ENCODE peak calls at places on chromosomes 16 and 17, in five cellular contexts. One of them, this sample, is unnamed.

GRCh38 chr16:52229471-52229870 is 317.5 kb downstream of the TOX3 start:
- DNase-seq in tibial nerve: no peak
- DNase-seq in suprapubic skin: no peak
- DNase-seq in sigmoid colon: no peak
- DNase-seq in transverse colon: no peak
- DNase-seq in this sample: no peak

GRCh38 chr17:77521076-77521475 is 380.3 kb downstream of the SEC14L1 start:
- DNase-seq in tibial nerve: no peak
- DNase-seq in suprapubic skin: no peak
- DNase-seq in sigmoid colon: peak
- DNase-seq in transverse colon: no peak
- DNase-seq in this sample: no peak

GRCh38 chr16:5377280-5377898 is 279.8 kb upstream of the EEF2KMT start:
- DNase-seq in tibial nerve: no peak
- DNase-seq in suprapubic skin: no peak
- DNase-seq in sigmoid colon: no peak
- DNase-seq in transverse colon: no peak
- DNase-seq in this sample: no peak

GRCh38 chr17:77455111-77455877 is 314.5 kb downstream of the SEC14L1 start:
- DNase-seq in tibial nerve: peak
- DNase-seq in suprapubic skin: no peak
- DNase-seq in sigmoid colon: no peak
- DNase-seq in transverse colon: no peak
- DNase-seq in this sample: no peak

GRCh38 chr17:59641799-59642484 is 22.2 kb downstream of the CLTC start:
- DNase-seq in tibial nerve: no peak
- DNase-seq in suprapubic skin: no peak
- DNase-seq in sigmoid colon: no peak
- DNase-seq in transverse colon: no peak
- DNase-seq in this sample: no peak

GRCh38 chr17:77281024-77281903 is 140.5 kb downstream of the SEC14L1 start:
- DNase-seq in tibial nerve: no peak
- DNase-seq in suprapubic skin: no peak
- DNase-seq in sigmoid colon: peak
- DNase-seq in transverse colon: peak
- DNase-seq in this sample: peak

GRCh38 chr16:10077861-10078260 is 104.4 kb downstream of the GRIN2A start:
- DNase-seq in tibial nerve: no peak
- DNase-seq in suprapubic skin: no peak
- DNase-seq in sigmoid colon: no peak
- DNase-seq in transverse colon: no peak
- DNase-seq in this sample: no peak

GRCh38 chr17:2090804-2091534 is 36.1 kb downstream of the HIC1 start:
- DNase-seq in tibial nerve: peak
- DNase-seq in suprapubic skin: no peak
- DNase-seq in sigmoid colon: peak
- DNase-seq in transverse colon: peak
- DNase-seq in this sample: peak

GRCh38 chr16:86251682-86252081 is 258.6 kb upstream of the FOXF1 start:
- DNase-seq in tibial nerve: no peak
- DNase-seq in suprapubic skin: no peak
- DNase-seq in sigmoid colon: no peak
- DNase-seq in transverse colon: no peak
- DNase-seq in this sample: no peak

DNA sequence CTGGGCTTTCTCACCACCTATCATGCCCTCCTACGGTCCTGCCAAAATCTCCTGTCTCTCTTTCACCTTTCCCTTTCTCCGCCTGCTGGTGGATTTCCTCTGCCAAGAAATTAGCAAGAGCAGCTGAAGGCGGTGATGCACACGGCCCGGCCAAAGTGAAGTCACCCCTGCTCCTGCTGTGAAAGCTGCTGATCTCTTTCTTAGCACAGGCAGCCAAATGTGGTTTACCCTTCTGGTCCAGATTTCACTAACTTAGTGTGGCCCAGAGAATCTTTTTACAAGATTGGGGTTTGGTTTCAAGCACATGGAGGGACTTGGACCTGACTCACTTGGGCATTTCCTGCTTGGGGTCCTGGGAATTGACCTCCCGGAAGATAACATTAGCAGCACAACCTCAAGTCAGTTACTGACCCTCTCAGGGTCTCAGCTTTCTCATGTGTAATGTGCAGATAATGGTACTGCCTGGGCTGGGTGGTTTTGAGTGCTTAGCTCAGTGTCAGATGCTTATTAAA is 155.7 kb downstream of the SOCS1 start:
- DNase-seq in tibial nerve: peak
- DNase-seq in suprapubic skin: no peak
- DNase-seq in sigmoid colon: peak
- DNase-seq in transverse colon: peak
- DNase-seq in this sample: peak
- TF ChIP-seq EP300 in tibial nerve: no peak
- TF ChIP-seq EP300 in suprapubic skin: no peak
- TF ChIP-seq EP300 in sigmoid colon: no peak
- TF ChIP-seq EP300 in transverse colon: no peak
- TF ChIP-seq EP300 in this sample: no peak

GRCh38 chr16:78179666-78180065 is 80.2 kb downstream of the WWOX start:
- DNase-seq in tibial nerve: no peak
- DNase-seq in suprapubic skin: no peak
- DNase-seq in sigmoid colon: no peak
- DNase-seq in transverse colon: no peak
- DNase-seq in this sample: no peak
- TF ChIP-seq EP300 in tibial nerve: no peak
- TF ChIP-seq EP300 in suprapubic skin: no peak
- TF ChIP-seq EP300 in sigmoid colon: no peak
- TF ChIP-seq EP300 in transverse colon: no peak
- TF ChIP-seq EP300 in this sample: no peak

DNA sequence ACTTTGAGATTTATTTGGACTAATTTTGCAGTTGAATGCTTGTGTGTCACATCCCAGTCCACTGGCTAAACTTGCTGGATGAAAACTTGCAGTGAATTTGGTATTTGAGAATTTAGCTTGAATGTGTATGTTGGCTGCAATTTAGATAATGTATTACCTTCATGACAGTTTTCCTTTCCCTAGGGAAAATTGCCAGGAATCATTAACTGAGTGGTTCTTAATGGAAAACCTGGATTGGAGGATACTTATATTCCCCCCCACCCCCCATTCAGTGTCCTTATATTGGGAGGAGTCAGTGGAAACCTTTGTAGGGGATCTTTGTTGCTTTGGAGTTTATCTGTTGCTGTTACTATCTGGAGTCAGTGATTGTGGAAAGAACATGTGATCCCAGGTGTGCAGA is 67.6 kb downstream of the KPNA2 start:
- DNase-seq in tibial nerve: no peak
- DNase-seq in suprapubic skin: no peak
- DNase-seq in sigmoid colon: no peak
- DNase-seq in transverse colon: no peak
- DNase-seq in this sample: no peak
- TF ChIP-seq EP300 in tibial nerve: no peak
- TF ChIP-seq EP300 in suprapubic skin: no peak
- TF ChIP-seq EP300 in sigmoid colon: no peak
- TF ChIP-seq EP300 in transverse colon: no peak
- TF ChIP-seq EP300 in this sample: no peak

GRCh38 chr17:8599351-8600011 is 31.0 kb downstream of the MYH10 start:
- DNase-seq in tibial nerve: no peak
- DNase-seq in suprapubic skin: no peak
- DNase-seq in sigmoid colon: no peak
- DNase-seq in transverse colon: no peak
- DNase-seq in this sample: no peak
- TF ChIP-seq EP300 in tibial nerve: no peak
- TF ChIP-seq EP300 in suprapubic skin: no peak
- TF ChIP-seq EP300 in sigmoid colon: no peak
- TF ChIP-seq EP300 in transverse colon: no peak
- TF ChIP-seq EP300 in this sample: no peak

GRCh38 chr16:726188-726437 is 130 bp downstream of the CCDC78 start:
- DNase-seq in tibial nerve: no peak
- DNase-seq in suprapubic skin: no peak
- DNase-seq in sigmoid colon: no peak
- DNase-seq in transverse colon: no peak
- DNase-seq in this sample: no peak
- TF ChIP-seq EP300 in tibial nerve: no peak
- TF ChIP-seq EP300 in suprapubic skin: no peak
- TF ChIP-seq EP300 in sigmoid colon: no peak
- TF ChIP-seq EP300 in transverse colon: no peak
- TF ChIP-seq EP300 in this sample: no peak

GRCh38 chr17:70011750-70012149 is 63.3 kb upstream of the KCNJ16 start:
- DNase-seq in tibial nerve: no peak
- DNase-seq in suprapubic skin: no peak
- DNase-seq in sigmoid colon: no peak
- DNase-seq in transverse colon: no peak
- DNase-seq in this sample: no peak
- TF ChIP-seq EP300 in tibial nerve: no peak
- TF ChIP-seq EP300 in suprapubic skin: no peak
- TF ChIP-seq EP300 in sigmoid colon: no peak
- TF ChIP-seq EP300 in transverse colon: no peak
- TF ChIP-seq EP300 in this sample: no peak

DNA sequence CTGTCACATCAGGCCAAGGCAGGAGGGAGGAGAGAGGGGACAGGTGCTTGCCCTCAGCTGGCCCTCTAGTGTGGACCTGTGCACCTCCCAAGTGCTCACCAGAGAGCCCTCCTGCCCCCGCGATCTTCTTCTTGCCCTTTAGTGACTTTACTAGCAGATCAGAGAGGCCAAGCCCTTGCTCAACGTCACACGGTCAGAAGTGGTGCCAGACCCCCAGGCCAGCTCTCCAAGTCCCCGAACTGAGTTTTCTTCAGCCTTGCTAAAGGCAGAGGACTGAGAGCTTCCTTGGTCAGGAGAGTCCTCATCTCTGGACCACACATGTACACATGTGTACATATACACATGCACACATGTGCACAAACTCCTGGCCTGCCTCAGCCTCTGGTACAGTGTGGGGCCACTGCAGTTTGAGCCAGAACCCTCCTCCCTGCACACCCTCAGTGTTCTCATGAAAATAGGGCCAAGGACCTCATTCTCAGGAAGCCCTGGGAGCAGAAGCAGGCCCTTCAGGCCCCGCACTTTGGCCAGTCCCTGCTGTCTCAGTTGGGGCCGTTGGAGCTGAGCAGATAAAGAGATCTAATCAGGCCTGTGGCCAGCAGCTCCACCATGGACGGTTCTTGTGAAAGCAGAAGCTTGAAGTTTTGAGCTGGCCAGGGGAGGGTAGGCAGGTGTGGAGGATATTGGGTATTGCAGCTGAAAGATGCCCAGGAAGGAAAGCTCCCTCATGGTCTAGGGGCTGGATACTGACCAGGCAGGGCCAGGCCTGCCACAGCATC is 7.4 kb upstream of the EPX start:
- DNase-seq in tibial nerve: no peak
- DNase-seq in suprapubic skin: no peak
- DNase-seq in sigmoid colon: no peak
- DNase-seq in transverse colon: no peak
- DNase-seq in this sample: no peak
- TF ChIP-seq EP300 in tibial nerve: no peak
- TF ChIP-seq EP300 in suprapubic skin: no peak
- TF ChIP-seq EP300 in sigmoid colon: no peak
- TF ChIP-seq EP300 in transverse colon: no peak
- TF ChIP-seq EP300 in this sample: no peak